ENCODE peak calls at places on chromosomes 3 and 15, in nine cellular contexts. Q, S, J, B, P, R, T, V and G are unnamed samples.

GRCh38 chr3:187919535-187919934 is 174.3 kb upstream of the BCL6 start:
- DNase-seq in P (no peak), B (no peak), T (no peak), Q (no peak), J (no peak), R (no peak), V (no peak), S (no peak), G (no peak)

GRCh38 chr3:104279617-104280016 is 1087.1 kb upstream of the ALCAM start:
- DNase-seq in Q (no peak), T (no peak), R (no peak), P (peak; percentile 76), V (no peak), B (no peak), S (peak; percentile 62), J (no peak), G (peak; percentile 73)

GRCh38 chr3:65732060-65732933 is 306.4 kb downstream of the MAGI1 start:
- DNase-seq in J (peak; percentile 7), T (peak; percentile 46), R (no peak), P (peak; percentile 88), B (no peak), S (peak; percentile 63), V (peak; percentile 42), Q (no peak), G (peak; percentile 71)

GRCh38 chr3:131561511-131561910 is 58.7 kb upstream of the MRPL3 start:
- DNase-seq in R (no peak), J (no peak), T (no peak), V (no peak), P (peak; percentile 7), B (no peak), S (no peak), Q (no peak), G (no peak)

GRCh38 chr15:97522362-97522761 is 438.1 kb upstream of the ARRDC4 start:
- DNase-seq in T (no peak), V (no peak), J (no peak), B (no peak), Q (peak; percentile 33), R (no peak), P (no peak), S (no peak), G (no peak)

GRCh38 chr3:142285057-142285666 is 59.8 kb upstream of the GK5 start:
- DNase-seq in S (no peak), J (no peak), Q (no peak), T (no peak), V (no peak), R (no peak), P (no peak), B (no peak), G (no peak)

GRCh38 chr3:21417991-21418390 is 333.0 kb downstream of the ZNF385D start:
- DNase-seq in P (peak; percentile 2), J (no peak), V (no peak), T (no peak), Q (no peak), R (no peak), S (no peak), B (no peak), G (no peak)

GRCh38 chr3:59424268-59425010 is 374.6 kb upstream of the CFAP20DC start:
- DNase-seq in S (peak; percentile 80), R (no peak), V (peak; percentile 73), J (no peak), P (peak; percentile 80), Q (no peak), B (no peak), T (no peak), G (peak; percentile 96)

GRCh38 chr15:92930776-92931175 is 30.7 kb downstream of the CHD2 start:
- DNase-seq in P (peak; percentile 77), V (peak; percentile 51), S (peak; percentile 81), B (no peak), J (no peak), T (no peak), R (no peak), Q (no peak), G (peak; percentile 89)

GRCh38 chr3:178810173-178810572 is 261.4 kb downstream of the ZMAT3 start:
- DNase-seq in J (no peak), R (no peak), T (no peak), B (no peak), Q (no peak), S (no peak), P (no peak), V (no peak), G (no peak)